ENCODE peak calls at places on chromosomes 4 and X, in nine cellular contexts. D, Y, K, A, L, P, R, I and H are unnamed samples.

GRCh38 chr4:94665500-94666398 is 92.0 kb upstream of the BMPR1B start:
- DNase-seq in D (no peak), Y (no peak), K (no peak), A (no peak), L (no peak), P (no peak), R (no peak), I (no peak), H (no peak)

GRCh38 chrX:5242091-5242790 is 986.4 kb downstream of the NLGN4X start:
- DNase-seq in D (no peak), Y (no peak), K (no peak), A (no peak), L (no peak), P (no peak), R (no peak), I (no peak), H (no peak)

GRCh38 chr4:102825261-102826071 is 1.9 kb downstream of the UBE2D3 start:
- DNase-seq in D (no peak), Y (peak), K (peak), A (no peak), L (peak), P (peak), R (no peak), I (peak), H (no peak)

GRCh38 chr4:13988347-13989265 is 361.1 kb upstream of the BOD1L1 start:
- DNase-seq in D (no peak), Y (no peak), K (no peak), A (peak), L (no peak), P (no peak), R (no peak), I (peak), H (no peak)

GRCh38 chr4:9898596-9899345 is 117.3 kb downstream of the DRD5 start:
- DNase-seq in D (no peak), Y (no peak), K (no peak), A (no peak), L (peak), P (peak), R (no peak), I (peak), H (no peak)

GRCh38 chrX:151151668-151152267 is 24.6 kb upstream of the GPR50 start:
- DNase-seq in D (no peak), Y (peak), K (peak), A (no peak), L (peak), P (peak), R (no peak), I (peak), H (no peak)

GRCh38 chrX:122582280-122582679 is 601.8 kb upstream of the GRIA3 start:
- DNase-seq in D (no peak), Y (no peak), K (no peak), A (no peak), L (no peak), P (no peak), R (no peak), I (peak), H (no peak)

GRCh38 chr4:2077537-2078460 is 18.7 kb downstream of the NAT8L start:
- DNase-seq in D (no peak), Y (no peak), K (no peak), A (no peak), L (no peak), P (no peak), R (no peak), I (no peak), H (no peak)

GRCh38 chrX:39808471-39808917 is 289.3 kb downstream of the BCOR start:
- DNase-seq in D (no peak), Y (no peak), K (no peak), A (no peak), L (no peak), P (no peak), R (no peak), I (peak), H (no peak)

GRCh38 chr4:180106122-180106521 is 2137.1 kb upstream of the TENM3 start:
- DNase-seq in D (no peak), Y (no peak), K (no peak), A (no peak), L (no peak), P (no peak), R (no peak), I (no peak), H (no peak)

GRCh38 chr4:21470531-21470930 is 478.0 kb downstream of the KCNIP4 start:
- DNase-seq in D (no peak), Y (no peak), K (peak), A (no peak), L (peak), P (peak), R (no peak), I (peak), H (no peak)

GRCh38 chr4:174549696-174550095 is 27.4 kb upstream of the HPGD start:
- DNase-seq in D (no peak), Y (no peak), K (no peak), A (no peak), L (no peak), P (no peak), R (no peak), I (no peak), H (no peak)

GRCh38 chrX:44071847-44072545 is 98.8 kb upstream of the NDP start:
- DNase-seq in D (no peak), Y (no peak), K (no peak), A (no peak), L (no peak), P (peak), R (no peak), I (peak), H (no peak)

GRCh38 chrX:40504801-40505605 is 75.8 kb upstream of the ATP6AP2 start:
- DNase-seq in D (no peak), Y (no peak), K (no peak), A (no peak), L (no peak), P (peak), R (no peak), I (peak), H (no peak)

GRCh38 chr4:138259801-138260200 is 17.7 kb upstream of the SLC7A11 start:
- DNase-seq in D (no peak), Y (no peak), K (no peak), A (no peak), L (no peak), P (peak), R (no peak), I (peak), H (no peak)

GRCh38 chr4:8855781-8856245 is 15.8 kb downstream of the HMX1 start:
- DNase-seq in D (no peak), Y (no peak), K (no peak), A (no peak), L (no peak), P (no peak), R (no peak), I (no peak), H (no peak)

GRCh38 chrX:153873282-153874090 is 12.5 kb downstream of the L1CAM start:
- DNase-seq in D (no peak), Y (no peak), K (no peak), A (no peak), L (no peak), P (no peak), R (no peak), I (no peak), H (peak)

GRCh38 chr4:159791334-159791733 is 688.5 kb downstream of the RAPGEF2 start:
- DNase-seq in D (no peak), Y (no peak), K (no peak), A (no peak), L (no peak), P (no peak), R (no peak), I (no peak), H (no peak)

GRCh38 chr4:140469806-140470733 is 28.0 kb downstream of the MGAT4D start:
- DNase-seq in D (no peak), Y (no peak), K (no peak), A (no peak), L (peak), P (no peak), R (no peak), I (peak), H (no peak)

GRCh38 chrX:42246814-42247213 is 323.5 kb upstream of the CASK start:
- DNase-seq in D (no peak), Y (no peak), K (no peak), A (no peak), L (no peak), P (no peak), R (no peak), I (no peak), H (no peak)

GRCh38 chrX:49309401-49309981 is 6.0 kb downstream of the GAGE10 start:
- DNase-seq in D (no peak), Y (no peak), K (no peak), A (no peak), L (peak), P (no peak), R (no peak), I (peak), H (no peak)

GRCh38 chr4:166146806-166147540 is 273.9 kb downstream of the TLL1 start:
- DNase-seq in D (no peak), Y (no peak), K (no peak), A (no peak), L (no peak), P (no peak), R (no peak), I (no peak), H (no peak)

GRCh38 chr4:177369372-177369771 is 59.7 kb downstream of the NEIL3 start:
- DNase-seq in D (no peak), Y (no peak), K (no peak), A (no peak), L (no peak), P (no peak), R (no peak), I (peak), H (no peak)

GRCh38 chr4:173346074-173346473 is 11.9 kb upstream of the HMGB2 start:
- DNase-seq in D (no peak), Y (no peak), K (no peak), A (no peak), L (no peak), P (no peak), R (no peak), I (peak), H (no peak)

GRCh38 chrX:440636-441035 is 53.9 kb upstream of the PPP2R3B start:
- DNase-seq in D (no peak), Y (no peak), K (no peak), A (no peak), L (no peak), P (no peak), R (no peak), I (no peak), H (no peak)

GRCh38 chr4:55499495-55499894 is 47.2 kb downstream of the CLOCK start:
- DNase-seq in D (no peak), Y (no peak), K (no peak), A (no peak), L (no peak), P (no peak), R (no peak), I (no peak), H (no peak)

GRCh38 chr4:110196206-110196870 is 2.1 kb downstream of the ELOVL6 start:
- DNase-seq in D (no peak), Y (peak), K (peak), A (no peak), L (no peak), P (peak), R (peak), I (peak), H (no peak)

GRCh38 chrX:26334232-26334631 is 118.3 kb downstream of the MAGEB5 start:
- DNase-seq in D (no peak), Y (no peak), K (no peak), A (no peak), L (no peak), P (no peak), R (no peak), I (no peak), H (no peak)

GRCh38 chr4:147707892-147708672 is 23.8 kb upstream of the ARHGAP10 start:
- DNase-seq in D (no peak), Y (peak), K (no peak), A (no peak), L (peak), P (peak), R (no peak), I (peak), H (no peak)

GRCh38 chrX:85243761-85244410 is at the start of the genes SATL1 and ZNF711:
- DNase-seq in D (no peak), Y (peak), K (peak), A (no peak), L (peak), P (peak), R (no peak), I (peak), H (peak)

GRCh38 chr4:60683953-60684352 is 516.2 kb upstream of the ADGRL3 start:
- DNase-seq in D (no peak), Y (no peak), K (no peak), A (no peak), L (no peak), P (no peak), R (no peak), I (peak), H (no peak)

GRCh38 chrX:56804867-56805266 is 75.8 kb downstream of the NBDY start:
- DNase-seq in D (no peak), Y (no peak), K (no peak), A (no peak), L (no peak), P (no peak), R (no peak), I (no peak), H (no peak)